ENCODE peak calls at places on chromosomes 3 and 15, in ten cellular contexts. J, D, Q, V, I, K, M, L, U and R are unnamed samples.

GRCh38 chr15:78139564-78139963 is 8.3 kb upstream of the CIB2 start:
- DNase-seq in V (no peak), J (no peak), I (peak; percentile 41), Q (no peak), K (no peak), M (no peak), U (no peak), D (no peak), L (no peak), R (no peak)

GRCh38 chr3:194051554-194052175 is 84.3 kb upstream of the HES1 start:
- DNase-seq in U (peak; percentile 25), J (no peak), K (no peak), L (no peak), M (no peak), Q (no peak), I (no peak), V (no peak), D (no peak), R (no peak)

GRCh38 chr15:23422946-23423708 is 23.9 kb downstream of the GOLGA6L2 start:
- DNase-seq in I (no peak), L (no peak), M (peak; percentile 23), J (no peak), Q (no peak), D (peak; percentile 6), V (no peak), U (no peak), K (no peak), R (no peak)

GRCh38 chr3:107956991-107957467 is 133.8 kb downstream of the CD47 start:
- DNase-seq in J (no peak), Q (peak; percentile 14), K (peak; percentile 58), M (peak; percentile 69), L (peak; percentile 87), D (peak; percentile 86), U (peak; percentile 18), I (no peak), V (no peak), R (peak; percentile 77)

GRCh38 chr15:85759391-85759790 is 35.3 kb downstream of the KLHL25 start:
- DNase-seq in L (peak; percentile 84), U (no peak), D (no peak), K (no peak), V (peak; percentile 71), M (peak; percentile 70), J (no peak), Q (no peak), I (peak; percentile 79), R (no peak)

GRCh38 chr3:151724846-151725562 is 8.7 kb upstream of the AADACL2 start:
- DNase-seq in U (peak; percentile 58), D (no peak), I (no peak), M (no peak), V (no peak), L (no peak), Q (peak; percentile 42), K (no peak), J (no peak), R (no peak)

GRCh38 chr3:56133423-56133822 is 334.8 kb downstream of the ERC2 start:
- DNase-seq in D (no peak), M (no peak), L (no peak), Q (peak; percentile 70), I (no peak), V (no peak), K (no peak), U (peak; percentile 76), J (no peak), R (no peak)

GRCh38 chr3:170724599-170724998 is 138.7 kb upstream of the SLC7A14 start:
- DNase-seq in D (no peak), Q (peak; percentile 82), M (no peak), U (peak; percentile 92), J (no peak), I (no peak), K (no peak), L (peak; percentile 44), V (no peak), R (no peak)

GRCh38 chr3:16506884-16507409 is 6.6 kb downstream of the RFTN1 start:
- DNase-seq in Q (no peak), K (no peak), U (no peak), J (no peak), D (no peak), L (no peak), I (no peak), V (no peak), M (no peak), R (no peak)

GRCh38 chr3:50554553-50554952 is 13.0 kb downstream of the C3orf18 start:
- DNase-seq in U (no peak), D (no peak), Q (no peak), V (no peak), I (no peak), J (no peak), K (no peak), M (no peak), L (no peak), R (no peak)

GRCh38 chr15:90782450-90782849 is 65.3 kb downstream of the BLM start:
- DNase-seq in U (no peak), V (no peak), D (no peak), K (no peak), M (no peak), Q (no peak), I (no peak), J (no peak), L (no peak), R (no peak)

GRCh38 chr3:2218826-2219225 is 120.2 kb downstream of the CNTN4 start:
- DNase-seq in L (no peak), D (no peak), M (no peak), Q (no peak), V (no peak), U (no peak), K (no peak), I (no peak), J (no peak), R (no peak)
- H3K9me3 ChIP-seq in L (no peaks in the 10 kb centered on the region), D (no peaks in the 10 kb centered on the region), M (peaks cover 2% of the 10 kb centered on the region), Q (peaks cover 9% of the 10 kb centered on the region), V (peaks cover 7% of the 10 kb centered on the region), U (no peaks in the 10 kb centered on the region), K (no peaks in the 10 kb centered on the region), I (no peaks in the 10 kb centered on the region), J (no peaks in the 10 kb centered on the region), R (peaks cover 4% of the 10 kb centered on the region)

DNA sequence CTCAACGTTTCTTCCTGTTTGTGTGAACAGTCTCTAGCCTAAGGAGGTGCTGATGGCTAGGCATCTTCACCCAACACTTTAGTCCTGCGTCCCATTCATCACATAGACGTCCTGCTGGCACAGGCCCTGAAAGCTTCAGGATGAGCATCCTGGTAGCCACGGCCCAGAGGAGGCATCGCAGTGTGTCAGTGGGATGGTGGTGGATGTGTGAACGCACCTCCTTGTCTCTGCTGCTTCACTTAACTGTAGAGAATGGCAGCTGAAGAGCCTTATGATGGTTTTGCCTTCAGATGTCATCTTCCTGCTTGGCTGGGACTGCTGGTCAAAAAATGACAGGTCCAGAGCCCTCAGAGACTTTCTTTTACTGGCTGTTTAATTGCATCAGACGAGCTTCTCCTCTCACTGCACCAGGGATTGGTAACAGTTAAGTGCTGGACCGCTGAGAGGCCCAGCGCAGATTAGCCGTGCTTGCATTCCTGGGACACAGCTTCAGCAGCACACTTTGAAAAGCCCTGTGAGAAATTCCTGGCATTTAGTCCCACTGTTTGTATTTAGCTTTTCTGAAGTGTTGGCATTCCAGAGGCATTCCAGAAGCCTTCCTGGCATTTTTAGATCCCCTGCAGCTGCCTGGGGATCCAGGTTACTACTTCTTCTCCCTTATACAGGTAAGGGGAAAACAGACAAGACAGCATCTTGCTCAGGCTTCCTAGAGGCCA is 132.4 kb upstream of the PLXNA1 start:
- DNase-seq in L (peak; percentile 33), M (peak; percentile 38), V (peak; percentile 37), U (peak; percentile 74), I (peak; percentile 20), Q (peak; percentile 78), K (no peak), D (no peak), J (no peak), R (peak; percentile 39)
- H3K4me1 ChIP-seq in L (peaks cover 7% of the 10 kb centered on the region), M (peaks cover 4% of the 10 kb centered on the region), V (peaks cover 4% of the 10 kb centered on the region), U (peaks cover 12% of the 10 kb centered on the region), I (no peaks in the 10 kb centered on the region), Q (peaks cover 15% of the 10 kb centered on the region), K (no peaks in the 10 kb centered on the region), D (peaks cover 5% of the 10 kb centered on the region), J (no peaks in the 10 kb centered on the region), R (peaks cover 32% of the 10 kb centered on the region)

GRCh38 chr3:38638354-38638753 is 11.1 kb downstream of the SCN5A start:
- DNase-seq in U (no peak), K (no peak), L (no peak), I (no peak), V (peak; percentile 56), D (no peak), Q (no peak), J (no peak), M (no peak), R (no peak)

GRCh38 chr3:38643592-38643991 is 5.9 kb downstream of the SCN5A start:
- DNase-seq in M (no peak), J (no peak), I (peak; percentile 30), L (no peak), V (peak; percentile 31), K (no peak), U (no peak), D (no peak), Q (no peak), R (no peak)

GRCh38 chr3:38643090-38643489 is 6.4 kb downstream of the SCN5A start:
- DNase-seq in V (peak; percentile 58), L (no peak), K (no peak), Q (no peak), D (no peak), U (no peak), M (no peak), I (peak; percentile 35), J (no peak), R (no peak)

GRCh38 chr3:38641461-38642110 is 7.9 kb downstream of the SCN5A start:
- DNase-seq in U (no peak), Q (no peak), L (no peak), K (no peak), M (no peak), J (no peak), D (no peak), V (peak; percentile 38), I (peak; percentile 32), R (no peak)

DNA sequence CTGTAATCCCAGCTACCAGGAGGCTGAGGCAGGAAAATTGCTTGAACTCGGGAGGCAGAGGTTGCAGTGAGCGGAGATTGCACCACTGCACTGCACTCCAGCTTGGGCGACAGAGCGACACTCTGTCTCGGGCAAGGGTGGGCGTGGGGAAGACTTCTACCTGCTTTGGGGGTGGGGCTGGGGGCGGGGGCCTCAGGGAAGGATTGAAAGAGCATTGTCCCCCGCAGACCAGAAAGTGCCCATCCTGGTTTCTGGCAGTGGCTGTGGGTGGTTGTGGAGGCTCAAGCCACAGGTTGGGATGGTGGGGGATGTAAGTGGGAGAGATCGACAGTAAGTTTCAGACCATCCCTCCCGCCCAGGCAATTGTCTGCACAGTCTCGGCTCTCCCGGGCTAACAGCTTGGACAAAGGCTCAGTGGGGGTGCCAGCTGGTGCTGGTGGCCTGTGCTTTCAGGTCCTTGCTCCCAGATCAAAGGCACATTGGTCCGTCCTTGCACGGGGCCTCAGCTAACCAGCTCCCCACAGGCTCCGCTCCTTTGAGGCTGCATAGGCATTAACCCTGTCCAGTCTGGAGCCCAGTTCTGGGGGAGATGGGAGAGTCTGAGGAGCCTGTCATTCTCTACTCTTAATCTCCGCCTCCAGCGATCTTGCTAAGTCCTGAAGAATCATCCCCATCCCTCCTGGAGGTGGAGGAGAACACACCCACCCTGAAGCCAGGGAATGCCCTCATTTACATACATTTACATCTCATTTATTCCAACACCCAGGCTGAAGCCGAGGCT is 8.6 kb downstream of the SCN5A start:
- DNase-seq in K (no peak), V (peak; percentile 66), Q (no peak), J (no peak), M (no peak), U (no peak), L (no peak), I (no peak), D (no peak), R (no peak)
- TF ChIP-seq CTCF in K (no peak), V (no peak), Q (no peak), J (no peak), M (no peak), U (no peak), L (no peak), I (no peak), D (no peak), R (no peak)

GRCh38 chr15:25061808-25062550 is 107.2 kb downstream of the SNRPN start:
- DNase-seq in V (peak; percentile 46), I (peak; percentile 23), K (no peak), Q (no peak), U (no peak), M (no peak), D (no peak), J (no peak), L (no peak), R (no peak)
- H3K9me3 ChIP-seq in V (peaks cover 100% of the 10 kb centered on the region), I (peaks cover 20% of the 10 kb centered on the region), K (peaks cover 14% of the 10 kb centered on the region), Q (peaks cover 100% of the 10 kb centered on the region), U (peaks cover 100% of the 10 kb centered on the region), M (peaks cover 31% of the 10 kb centered on the region), D (peaks cover 98% of the 10 kb centered on the region), J (no peaks in the 10 kb centered on the region), L (no peaks in the 10 kb centered on the region), R (peaks cover 100% of the 10 kb centered on the region)